ENCODE peak calls at places on chromosomes 7 and 10, in five cellular contexts. U is fibroblast of gingiva, Q is Kasumi-1, A is H9, K is putamen. S is an unnamed sample.

GRCh38 chr10:98929709-98930108 is 305.9 kb downstream of the HPSE2 start:
- DNase-seq in U (no peak), Q (no peak), A (no peak), K (no peak), S (no peak)

GRCh38 chr10:93072225-93072712 is 1.4 kb upstream of the CYP26A1 start:
- DNase-seq in U (no peak), Q (no peak), A (peak; percentile 57), K (no peak), S (no peak)

GRCh38 chr7:103613655-103614642 is 167.9 kb upstream of the SLC26A5 start:
- DNase-seq in U (no peak), Q (no peak), A (no peak), K (no peak), S (no peak)

GRCh38 chr10:43208147-43209063 is 58.5 kb downstream of the RASGEF1A start:
- DNase-seq in U (no peak), Q (no peak), A (peak; percentile 24), K (no peak), S (no peak)

GRCh38 chr10:85317827-85318226 is 989.4 kb downstream of the CCSER2 start:
- DNase-seq in U (no peak), Q (no peak), A (no peak), K (no peak), S (no peak)

GRCh38 chr10:20797290-20797689 is 99.8 kb downstream of the NEBL start:
- DNase-seq in U (no peak), Q (no peak), A (no peak), K (no peak), S (no peak)

GRCh38 chr7:37930226-37930948 is 9.9 kb downstream of the EPDR1 start:
- DNase-seq in U (peak; percentile 41), Q (no peak), A (no peak), K (no peak), S (no peak)

GRCh38 chr7:35793225-35793579 is 7.7 kb upstream of the SEPTIN7 start:
- DNase-seq in U (no peak), Q (no peak), A (no peak), K (no peak), S (no peak)

GRCh38 chr10:3723706-3724225 is 61.2 kb downstream of the KLF6 start:
- DNase-seq in U (peak; percentile 45), Q (no peak), A (no peak), K (no peak), S (no peak)

GRCh38 chr10:24363070-24363469 is 154.1 kb downstream of the KIAA1217 start:
- DNase-seq in U (peak; percentile 32), Q (no peak), A (no peak), K (no peak), S (no peak)

GRCh38 chr7:954330-955238 is at the start of gene ADAP1:
- DNase-seq in U (no peak), Q (no peak), A (peak; percentile 42), K (peak; percentile 69), S (peak; percentile 43)

GRCh38 chr10:126518186-126519080 is 130.2 kb upstream of the ADAM12 start:
- DNase-seq in U (no peak), Q (no peak), A (no peak), K (no peak), S (no peak)

GRCh38 chr7:151724250-151724915 is 152.5 kb downstream of the PRKAG2 start:
- DNase-seq in U (no peak), Q (no peak), A (no peak), K (no peak), S (no peak)

GRCh38 chr10:110006358-110007170 is 1.2 kb upstream of the ADD3 start:
- DNase-seq in U (peak; percentile 74), Q (no peak), A (peak; percentile 33), K (peak; percentile 68), S (no peak)